ENCODE peak calls at places on chromosomes 13 and 19, in six cellular contexts. One of them, this sample, is unnamed.

GRCh38 chr19:38700350-38700932 is 43.8 kb downstream of the CAPN12 start:
- DNase-seq in HepG2: peak
- DNase-seq in GM12892: no peak
- DNase-seq in H1: no peak
- DNase-seq in GM12878: no peak
- DNase-seq in K562: no peak
- DNase-seq in this sample: no peak

GRCh38 chr13:33639640-33640080 is 178.3 kb upstream of the RFC3 start:
- DNase-seq in HepG2: peak
- DNase-seq in H1: no peak
- DNase-seq in GM12892: no peak
- DNase-seq in GM12878: peak
- DNase-seq in K562: no peak
- DNase-seq in this sample: no peak

GRCh38 chr13:102907886-102908515 is 62.2 kb downstream of the ERCC5 start:
- DNase-seq in HepG2: no peak
- DNase-seq in H1: no peak
- DNase-seq in GM12878: no peak
- DNase-seq in GM12892: no peak
- DNase-seq in K562: no peak
- DNase-seq in this sample: no peak

GRCh38 chr13:51158923-51159322 is 47.8 kb upstream of the C13orf42 start:
- DNase-seq in HepG2: no peak
- DNase-seq in GM12878: no peak
- DNase-seq in K562: no peak
- DNase-seq in H1: no peak
- DNase-seq in GM12892: no peak
- DNase-seq in this sample: no peak

GRCh38 chr13:27379694-27380596 is 44.5 kb upstream of the GTF3A start:
- DNase-seq in HepG2: peak
- DNase-seq in H1: peak
- DNase-seq in GM12892: no peak
- DNase-seq in GM12878: no peak
- DNase-seq in K562: peak
- DNase-seq in this sample: peak

GRCh38 chr13:107753748-107754147 is 461.6 kb downstream of the LIG4 start:
- DNase-seq in K562: no peak
- DNase-seq in HepG2: no peak
- DNase-seq in GM12878: no peak
- DNase-seq in H1: no peak
- DNase-seq in GM12892: no peak
- DNase-seq in this sample: no peak

GRCh38 chr19:7247160-7247559 is 47.1 kb downstream of the INSR start:
- DNase-seq in K562: no peak
- DNase-seq in HepG2: no peak
- DNase-seq in GM12878: no peak
- DNase-seq in GM12892: no peak
- DNase-seq in H1: no peak
- DNase-seq in this sample: no peak

GRCh38 chr19:12834418-12834943 is at the start of gene RTBDN:
- DNase-seq in GM12878: no peak
- DNase-seq in HepG2: no peak
- DNase-seq in GM12892: no peak
- DNase-seq in H1: no peak
- DNase-seq in K562: peak
- DNase-seq in this sample: no peak

GRCh38 chr19:42333975-42334696 is 8.7 kb downstream of the MEGF8 start:
- DNase-seq in GM12878: no peak
- DNase-seq in GM12892: no peak
- DNase-seq in H1: no peak
- DNase-seq in HepG2: no peak
- DNase-seq in K562: no peak
- DNase-seq in this sample: no peak

GRCh38 chr13:48201044-48201443 is 32.0 kb upstream of the ITM2B start:
- DNase-seq in GM12878: no peak
- DNase-seq in HepG2: peak
- DNase-seq in H1: no peak
- DNase-seq in GM12892: no peak
- DNase-seq in K562: no peak
- DNase-seq in this sample: no peak

GRCh38 chr19:19530423-19530804 is 1.7 kb downstream of the YJEFN3 start:
- DNase-seq in H1: no peak
- DNase-seq in K562: no peak
- DNase-seq in HepG2: no peak
- DNase-seq in GM12892: no peak
- DNase-seq in GM12878: no peak
- DNase-seq in this sample: no peak

GRCh38 chr13:33455291-33455690 is 169.7 kb upstream of the STARD13 start:
- DNase-seq in H1: no peak
- DNase-seq in GM12878: no peak
- DNase-seq in K562: no peak
- DNase-seq in GM12892: no peak
- DNase-seq in HepG2: no peak
- DNase-seq in this sample: no peak

GRCh38 chr13:52405767-52406494 is at the start of gene THSD1:
- DNase-seq in H1: no peak
- DNase-seq in GM12892: peak
- DNase-seq in K562: no peak
- DNase-seq in GM12878: no peak
- DNase-seq in HepG2: no peak
- DNase-seq in this sample: peak

GRCh38 chr13:27149702-27150101 is 21.9 kb downstream of the USP12 start:
- DNase-seq in HepG2: no peak
- DNase-seq in GM12878: no peak
- DNase-seq in GM12892: no peak
- DNase-seq in H1: no peak
- DNase-seq in K562: no peak
- DNase-seq in this sample: no peak

GRCh38 chr19:12701596-12702282 is 5.3 kb upstream of the FBXW9 start:
- DNase-seq in H1: no peak
- DNase-seq in GM12878: no peak
- DNase-seq in GM12892: no peak
- DNase-seq in K562: no peak
- DNase-seq in HepG2: no peak
- DNase-seq in this sample: no peak

GRCh38 chr13:110616103-110617101 is 1.1 kb downstream of the NAXD start:
- DNase-seq in HepG2: peak
- DNase-seq in GM12878: no peak
- DNase-seq in H1: no peak
- DNase-seq in K562: peak
- DNase-seq in GM12892: peak
- DNase-seq in this sample: no peak

GRCh38 chr19:54248016-54248601 is 5.5 kb upstream of the LILRA6 start:
- DNase-seq in GM12892: no peak
- DNase-seq in H1: no peak
- DNase-seq in HepG2: no peak
- DNase-seq in K562: no peak
- DNase-seq in GM12878: no peak
- DNase-seq in this sample: no peak

DNA sequence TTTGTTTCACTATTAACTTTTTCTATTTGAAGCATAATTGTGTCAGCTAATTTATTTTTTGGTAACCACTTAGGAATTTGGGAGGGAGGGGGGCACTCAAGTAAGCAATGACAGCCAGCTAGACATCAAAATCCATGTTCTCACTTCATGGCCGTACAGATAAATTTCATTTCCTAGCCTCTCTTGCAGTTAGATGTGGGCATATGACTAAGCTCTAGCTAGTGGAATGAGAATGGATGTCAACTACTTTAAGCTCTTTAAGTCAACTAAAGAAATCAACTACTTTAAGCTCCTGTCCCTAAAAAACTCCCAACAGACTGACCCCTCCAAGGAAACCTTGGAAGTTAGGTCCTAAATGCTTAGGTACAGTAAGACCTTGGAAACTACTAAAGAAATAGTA is 92.0 kb downstream of the KCNRG start:
- DNase-seq in GM12892: no peak
- DNase-seq in H1: no peak
- DNase-seq in K562: no peak
- DNase-seq in GM12878: no peak
- DNase-seq in HepG2: no peak
- DNase-seq in this sample: no peak
- TF ChIP-seq POLR2A in GM12892: no peak
- TF ChIP-seq POLR2A in H1: no peak
- TF ChIP-seq POLR2A in K562: no peak
- TF ChIP-seq POLR2A in GM12878: no peak
- TF ChIP-seq POLR2A in HepG2: no peak
- TF ChIP-seq POLR2A in this sample: no peak

DNA sequence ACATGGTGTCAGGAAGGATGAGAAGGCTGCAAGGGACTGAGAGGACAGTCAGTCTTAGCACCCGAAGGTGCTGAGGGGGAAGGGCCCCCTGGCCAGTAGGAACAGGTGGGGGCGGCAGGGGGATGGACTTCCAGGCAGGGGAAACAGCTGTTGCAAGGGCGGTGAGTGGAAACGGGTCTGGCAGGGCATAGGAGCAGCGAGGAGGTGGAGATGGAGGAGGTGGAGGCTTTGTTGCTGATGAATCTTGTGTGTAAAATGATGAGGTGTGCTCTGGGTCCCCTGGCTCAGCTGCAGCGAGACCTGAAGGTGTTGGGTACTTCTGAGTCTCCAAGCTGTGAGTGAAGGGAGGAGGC is 1.2 kb downstream of the MAP1S start:
- DNase-seq in K562: no peak
- DNase-seq in GM12878: no peak
- DNase-seq in GM12892: no peak
- DNase-seq in H1: no peak
- DNase-seq in HepG2: no peak
- DNase-seq in this sample: no peak
- TF ChIP-seq TAF1 in K562: no peak
- TF ChIP-seq TAF1 in GM12878: no peak
- TF ChIP-seq TAF1 in GM12892: no peak
- TF ChIP-seq TAF1 in H1: no peak
- TF ChIP-seq TAF1 in HepG2: no peak
- TF ChIP-seq TAF1 in this sample: no peak

DNA sequence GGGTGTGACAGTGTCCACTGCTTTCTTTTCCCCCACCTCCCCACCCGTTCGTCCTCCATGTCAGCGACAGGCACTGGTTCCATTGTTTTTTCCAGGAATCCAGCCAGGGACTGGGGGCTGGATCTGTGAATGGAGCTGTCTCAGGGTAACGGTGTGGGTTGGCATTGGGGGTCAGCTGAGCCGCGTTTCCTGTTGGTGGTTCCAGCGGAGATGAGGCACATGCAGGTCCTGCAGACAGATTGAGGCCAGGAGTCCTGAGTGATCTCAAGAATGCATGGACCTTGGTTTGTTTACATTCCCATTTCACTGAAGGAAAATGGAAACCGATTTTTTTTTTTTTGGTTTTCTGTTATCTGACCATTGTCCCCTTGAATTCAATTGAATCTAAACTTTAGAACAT is 303.9 kb downstream of the FGF9 start:
- DNase-seq in GM12878: no peak
- DNase-seq in K562: no peak
- DNase-seq in HepG2: no peak
- DNase-seq in GM12892: no peak
- DNase-seq in H1: no peak
- DNase-seq in this sample: no peak
- TF ChIP-seq POLR2A in GM12878: no peak
- TF ChIP-seq POLR2A in K562: no peak
- TF ChIP-seq POLR2A in HepG2: no peak
- TF ChIP-seq POLR2A in GM12892: no peak
- TF ChIP-seq POLR2A in H1: no peak
- TF ChIP-seq POLR2A in this sample: no peak

DNA sequence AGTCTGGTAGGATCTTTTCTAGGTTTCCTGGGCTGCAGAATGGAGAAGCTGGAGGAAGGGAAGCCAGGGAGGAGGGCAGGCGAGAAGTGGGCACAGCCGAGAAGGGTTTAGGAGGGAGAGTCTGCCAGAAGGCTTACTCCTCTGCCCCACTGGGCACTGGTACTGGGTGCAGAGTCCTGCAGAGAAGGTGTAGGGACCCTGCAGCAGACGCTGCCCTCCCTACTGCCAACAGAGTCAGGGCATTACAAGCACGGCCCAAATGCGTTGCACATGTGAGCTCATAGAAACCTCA is 726 bp upstream of the PEPD start:
- DNase-seq in GM12878: no peak
- DNase-seq in K562: no peak
- DNase-seq in GM12892: no peak
- DNase-seq in H1: no peak
- DNase-seq in HepG2: no peak
- DNase-seq in this sample: no peak
- TF ChIP-seq TAF1 in GM12878: no peak
- TF ChIP-seq TAF1 in K562: no peak
- TF ChIP-seq TAF1 in GM12892: no peak
- TF ChIP-seq TAF1 in H1: no peak
- TF ChIP-seq TAF1 in HepG2: no peak
- TF ChIP-seq TAF1 in this sample: no peak

GRCh38 chr13:96772426-96772825 is 221.8 kb downstream of the OXGR1 start:
- DNase-seq in H1: no peak
- DNase-seq in GM12892: no peak
- DNase-seq in K562: no peak
- DNase-seq in GM12878: no peak
- DNase-seq in HepG2: no peak
- DNase-seq in this sample: no peak

GRCh38 chr13:96766311-96766710 is 228.0 kb downstream of the OXGR1 start:
- DNase-seq in H1: no peak
- DNase-seq in K562: no peak
- DNase-seq in HepG2: no peak
- DNase-seq in GM12878: no peak
- DNase-seq in GM12892: no peak
- DNase-seq in this sample: no peak

GRCh38 chr13:96771501-96772367 is 222.5 kb downstream of the OXGR1 start:
- DNase-seq in GM12878: no peak
- DNase-seq in GM12892: no peak
- DNase-seq in HepG2: no peak
- DNase-seq in H1: no peak
- DNase-seq in K562: no peak
- DNase-seq in this sample: no peak

GRCh38 chr13:96768524-96768923 is 225.8 kb downstream of the OXGR1 start:
- DNase-seq in H1: no peak
- DNase-seq in K562: no peak
- DNase-seq in HepG2: no peak
- DNase-seq in GM12878: no peak
- DNase-seq in GM12892: no peak
- DNase-seq in this sample: no peak

GRCh38 chr13:96769874-96770273 is 224.4 kb downstream of the OXGR1 start:
- DNase-seq in GM12892: no peak
- DNase-seq in H1: no peak
- DNase-seq in HepG2: no peak
- DNase-seq in K562: no peak
- DNase-seq in GM12878: no peak
- DNase-seq in this sample: no peak
- TF ChIP-seq POLR2A in GM12892: no peak
- TF ChIP-seq POLR2A in H1: no peak
- TF ChIP-seq POLR2A in HepG2: no peak
- TF ChIP-seq POLR2A in K562: no peak
- TF ChIP-seq POLR2A in GM12878: no peak
- TF ChIP-seq POLR2A in this sample: no peak

This sample was measured in GM12891.